ENCODE peak calls at places on chromosomes 12 and 14, in eight cellular contexts. B is cardiac muscle cell, T is IMR-90, M is astrocyte of the spinal cord, Y is mammary epithelial cell, L is A549, D is neural progenitor cell, J is fibroblast of mammary gland. O is an unnamed sample.

GRCh38 chr12:57224973-57225679 is 4.4 kb upstream of the SHMT2 start:
- DNase-seq in D (peak), M (no peak), B (peak), L (no peak), T (no peak), J (no peak), Y (no peak), O (no peak)

GRCh38 chr12:49537709-49538601 is 875 bp upstream of the KCNH3 start:
- DNase-seq in T (no peak), D (peak), J (no peak), M (no peak), Y (no peak), B (peak), L (peak), O (no peak)

GRCh38 chr14:36518586-36519430 is 1.2 kb downstream of the NKX2-1 start:
- DNase-seq in L (no peak), T (no peak), M (no peak), B (no peak), D (peak), J (no peak), Y (no peak), O (no peak)

GRCh38 chr12:103667129-103667528 is 80.1 kb downstream of the STAB2 start:
- DNase-seq in Y (no peak), M (no peak), L (no peak), B (no peak), D (no peak), T (no peak), J (no peak), O (no peak)

GRCh38 chr12:52522346-52523011 is 2.3 kb upstream of the KRT5 start:
- DNase-seq in B (no peak), Y (peak), L (no peak), M (no peak), T (no peak), D (no peak), J (no peak), O (no peak)

GRCh38 chr14:102162488-102162887 is 22.8 kb downstream of the WDR20 start:
- DNase-seq in Y (no peak), D (no peak), T (no peak), L (no peak), B (no peak), M (no peak), J (no peak), O (no peak)

GRCh38 chr12:49937639-49938300 is 12.8 kb upstream of the AQP2 start:
- DNase-seq in M (no peak), D (no peak), L (no peak), T (peak), B (no peak), Y (peak), J (no peak), O (no peak)

GRCh38 chr14:75612157-75612556 is 33.7 kb downstream of the FLVCR2 start:
- DNase-seq in T (no peak), M (no peak), J (no peak), B (no peak), L (no peak), Y (no peak), D (peak), O (no peak)

GRCh38 chr14:103185051-103186027 is 62.1 kb downstream of the TNFAIP2 start:
- DNase-seq in D (peak), B (peak), M (peak), Y (peak), J (peak), L (peak), T (peak), O (peak)

GRCh38 chr12:106179086-106179485 is 40.3 kb upstream of the NUAK1 start:
- DNase-seq in J (peak), Y (no peak), L (no peak), D (peak), B (no peak), M (no peak), T (no peak), O (no peak)

GRCh38 chr14:102691763-102692162 is 85.5 kb upstream of the TRAF3 start:
- DNase-seq in M (no peak), B (no peak), D (no peak), Y (no peak), L (no peak), J (no peak), T (no peak), O (no peak)

GRCh38 chr12:52984136-52984535 is 22.1 kb upstream of the EIF4B start:
- DNase-seq in B (no peak), Y (no peak), J (no peak), M (no peak), L (no peak), D (no peak), T (no peak), O (no peak)

GRCh38 chr12:83767723-83768122 is 1081.0 kb downstream of the TMTC2 start:
- DNase-seq in D (no peak), T (no peak), B (no peak), Y (no peak), L (no peak), J (no peak), M (no peak), O (no peak)

GRCh38 chr14:35121026-35121886 is 534 bp downstream of the PPP2R3C start:
- DNase-seq in D (no peak), M (no peak), J (peak), T (no peak), B (no peak), L (peak), Y (no peak), O (no peak)

GRCh38 chr12:121507245-121507644 is 73.6 kb downstream of the KDM2B start:
- DNase-seq in B (no peak), Y (no peak), J (no peak), T (no peak), M (no peak), D (no peak), L (no peak), O (no peak)

GRCh38 chr12:82740129-82741000 is 53.7 kb downstream of the TMTC2 start:
- DNase-seq in D (no peak), T (peak), J (peak), Y (peak), B (no peak), M (peak), L (peak), O (peak)

GRCh38 chr12:98002887-98003493 is 512.4 kb upstream of the TMPO start:
- DNase-seq in Y (peak), L (peak), D (peak), B (peak), J (peak), M (peak), T (peak), O (peak)

GRCh38 chr12:98013560-98013959 is 501.8 kb upstream of the TMPO start:
- DNase-seq in B (no peak), T (no peak), J (no peak), D (no peak), M (no peak), L (no peak), Y (no peak), O (no peak)

GRCh38 chr12:98007963-98008362 is 507.4 kb upstream of the TMPO start:
- DNase-seq in Y (no peak), M (no peak), L (no peak), B (no peak), D (no peak), J (no peak), T (no peak), O (no peak)
- H3K4me3 ChIP-seq in Y (no peak), M (no peak), L (no peak), B (no peak), D (no peak), J (no peak), T (no peak), O (no peak)

GRCh38 chr12:6335451-6336078 is 6.3 kb downstream of the TNFRSF1A start:
- DNase-seq in L (peak), M (peak), J (peak), B (peak), D (peak), Y (peak), T (peak), O (peak)
- TF ChIP-seq CTCF in L (peak), M (peak), J (peak), B (peak), D (peak), Y (peak), T (peak), O (peak)

GRCh38 chr14:54395716-54396115 is 1.1 kb upstream of the CDKN3 start:
- DNase-seq in J (no peak), L (no peak), D (no peak), T (no peak), M (no peak), Y (no peak), B (no peak), O (no peak)

GRCh38 chr14:54396183-54396492 is 669 bp upstream of the CDKN3 start:
- DNase-seq in L (no peak), B (no peak), T (no peak), M (no peak), Y (no peak), D (no peak), J (no peak), O (no peak)

GRCh38 chr14:54399560-54399959 is 2.8 kb downstream of the CDKN3 start:
- DNase-seq in T (no peak), M (no peak), L (no peak), Y (no peak), J (no peak), D (no peak), B (no peak), O (no peak)

GRCh38 chr14:54396493-54397335 is at the start of gene CDKN3:
- DNase-seq in J (peak), L (peak), T (peak), D (peak), Y (peak), M (peak), B (peak), O (peak)

DNA sequence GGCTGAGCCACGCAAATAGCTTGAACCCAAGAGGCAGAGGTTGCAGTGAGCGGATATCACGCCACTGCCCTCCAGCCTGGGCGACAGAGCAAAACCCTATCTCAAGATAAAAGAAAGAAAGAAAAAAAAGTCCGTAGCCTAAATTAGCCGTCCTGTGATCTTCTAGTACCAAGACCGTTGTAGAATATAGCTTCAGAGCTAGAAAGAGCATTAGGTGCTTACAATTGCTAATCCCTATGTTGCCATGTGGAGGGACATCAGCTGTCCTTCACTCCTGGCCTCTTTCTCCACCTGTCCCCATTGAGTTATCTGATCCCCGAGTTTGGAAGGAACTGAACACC is 1.2 kb downstream of the CDKN3 start:
- DNase-seq in B (no peak), T (no peak), M (no peak), Y (no peak), L (no peak), D (no peak), J (no peak), O (no peak)
- H3K4me3 ChIP-seq in B (no peak), T (no peak), M (no peak), Y (no peak), L (peak), D (peak), J (peak), O (peak)

DNA sequence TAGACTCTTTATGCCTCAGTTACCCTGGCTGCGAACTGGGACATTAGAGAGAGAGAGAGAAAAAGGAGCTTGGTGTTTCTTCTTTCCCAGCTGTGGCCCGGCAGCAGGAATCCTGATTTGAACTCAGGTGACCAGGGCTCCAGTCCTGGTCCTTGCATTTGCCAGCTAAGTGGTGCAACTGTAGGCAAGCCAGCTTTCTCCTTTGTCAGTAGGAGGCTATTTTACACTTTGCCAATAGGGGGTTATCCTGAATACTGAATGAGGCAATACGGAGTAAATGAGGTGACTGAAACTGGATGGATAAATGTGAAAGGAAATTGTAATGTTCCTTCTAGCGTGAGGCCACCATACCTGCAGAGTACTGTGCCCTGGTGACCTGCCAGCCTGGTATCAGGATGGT is 27.8 kb downstream of the KCNA5 start:
- DNase-seq in D (no peak), L (no peak), M (no peak), Y (no peak), B (no peak), J (no peak), T (no peak), O (no peak)
- TF ChIP-seq CTCF in D (peak), L (no peak), M (no peak), Y (no peak), B (peak), J (no peak), T (no peak), O (no peak)

DNA sequence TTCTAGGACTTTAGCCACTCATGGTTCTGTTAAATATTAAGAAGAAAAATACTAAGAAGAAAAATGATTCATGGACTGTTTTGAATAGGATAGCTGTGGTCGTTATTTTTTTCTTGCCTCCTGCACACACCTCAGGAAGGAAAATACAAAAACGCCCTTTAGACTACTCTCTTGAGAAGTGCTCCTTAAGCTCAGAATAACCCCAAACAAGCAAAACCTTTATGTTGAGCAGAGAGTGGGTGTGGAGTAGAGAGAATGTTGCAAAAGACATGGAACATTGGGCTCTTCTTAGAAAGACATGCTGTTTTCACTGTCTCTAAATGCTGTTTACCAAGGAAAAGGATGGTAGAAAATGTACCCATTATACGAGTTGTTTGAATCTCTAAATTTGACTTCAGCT is 140.3 kb downstream of the LMNTD1 start:
- DNase-seq in B (no peak), J (no peak), L (no peak), T (no peak), M (no peak), D (no peak), Y (no peak), O (no peak)
- H3K4me3 ChIP-seq in B (no peak), J (no peak), L (no peak), T (no peak), M (no peak), D (no peak), Y (no peak), O (no peak)

GRCh38 chr12:128543493-128543892 is 276.5 kb downstream of the TMEM132C start:
- DNase-seq in D (peak), Y (no peak), B (no peak), L (no peak), T (no peak), J (no peak), M (no peak), O (no peak)
- TF ChIP-seq CTCF in D (peak), Y (no peak), B (no peak), L (no peak), T (no peak), J (no peak), M (no peak), O (no peak)

GRCh38 chr12:28239918-28240317 is 49.7 kb downstream of the CCDC91 start:
- DNase-seq in Y (no peak), D (no peak), T (no peak), L (no peak), J (no peak), M (no peak), B (no peak), O (no peak)

GRCh38 chr12:28247806-28248205 is 57.5 kb downstream of the CCDC91 start:
- DNase-seq in M (no peak), Y (no peak), L (no peak), D (no peak), B (no peak), T (no peak), J (no peak), O (no peak)

GRCh38 chr12:28242129-28242887 is 52.1 kb downstream of the CCDC91 start:
- DNase-seq in L (no peak), T (no peak), Y (no peak), D (no peak), J (no peak), M (no peak), B (no peak), O (no peak)

GRCh38 chr12:28240853-28241252 is 50.6 kb downstream of the CCDC91 start:
- DNase-seq in T (no peak), B (no peak), M (no peak), L (no peak), Y (no peak), D (no peak), J (no peak), O (no peak)

DNA sequence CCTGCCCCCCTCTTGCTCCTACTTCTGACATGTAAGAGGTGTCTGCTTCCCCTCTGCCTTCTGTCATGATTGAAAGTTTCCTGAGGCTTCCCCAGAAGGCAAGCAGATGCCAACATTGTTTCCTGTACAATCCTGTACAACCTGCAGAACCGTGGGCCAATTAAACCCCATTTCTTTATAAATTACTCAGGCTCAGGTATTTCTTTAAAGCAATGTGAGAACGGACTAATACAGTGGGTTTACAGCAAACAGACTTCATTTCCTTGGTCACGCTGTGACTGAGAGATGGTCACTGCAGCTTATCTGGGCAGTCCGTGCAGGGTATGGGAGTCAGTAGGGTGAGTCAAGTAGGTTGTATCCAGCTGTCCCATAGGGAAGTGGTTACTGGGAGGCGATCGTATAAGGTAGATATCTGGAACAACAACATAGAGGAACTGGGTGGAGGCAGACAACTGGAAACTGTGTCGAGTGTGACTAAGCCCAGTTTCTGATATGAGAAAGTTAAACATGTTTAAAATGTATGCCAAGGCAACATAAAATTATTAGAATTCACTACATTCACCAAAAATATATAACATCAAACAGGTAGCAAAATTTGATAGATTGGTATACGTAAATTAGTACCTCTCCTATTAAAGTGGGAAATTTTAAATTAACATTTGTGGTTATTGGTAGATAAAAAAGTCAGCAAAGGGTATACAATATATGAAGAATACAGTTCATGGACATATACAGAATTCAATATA is 52.8 kb downstream of the CCDC91 start:
- DNase-seq in L (no peak), J (peak), Y (no peak), D (no peak), B (no peak), M (peak), T (peak), O (no peak)
- H3K4me3 ChIP-seq in L (no peak), J (no peak), Y (no peak), D (no peak), B (no peak), M (no peak), T (no peak), O (no peak)

DNA sequence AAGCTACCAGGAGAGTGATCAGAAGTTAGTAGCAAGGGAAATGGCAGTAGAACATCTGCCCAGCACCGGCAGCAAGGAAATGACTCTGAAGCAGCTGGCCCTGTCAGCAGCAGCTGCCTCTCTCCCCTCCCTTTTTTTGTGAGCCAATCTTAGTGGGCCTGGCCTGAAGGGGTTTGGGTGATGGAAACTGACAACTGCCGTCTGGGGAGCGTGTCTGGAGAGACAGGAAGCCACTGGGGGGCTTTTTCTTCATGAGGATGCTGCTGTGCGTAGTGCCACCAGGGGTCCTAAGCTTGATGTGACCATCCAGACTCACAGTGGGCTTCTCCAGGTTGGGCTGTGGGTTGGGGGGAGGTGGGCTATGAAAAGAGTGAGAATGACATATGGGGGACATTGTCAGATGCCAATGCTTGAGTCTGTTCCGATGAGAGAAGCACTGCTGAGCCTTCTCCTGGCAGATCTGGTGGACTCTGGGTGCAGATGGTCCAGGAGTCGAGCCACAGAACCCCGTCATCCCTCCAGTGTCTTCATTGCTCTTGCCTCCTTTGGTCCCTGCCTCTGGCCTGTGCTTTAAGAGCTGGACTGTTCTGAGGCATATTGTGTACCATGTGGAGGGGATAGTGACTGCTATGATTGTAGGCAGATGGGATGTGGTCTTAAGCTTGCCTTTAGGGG is 87.6 kb upstream of the HIF1A start:
- DNase-seq in T (no peak), Y (no peak), D (peak), M (no peak), B (no peak), J (no peak), L (no peak), O (no peak)
- TF ChIP-seq CTCF in T (no peak), Y (no peak), D (peak), M (no peak), B (no peak), J (no peak), L (no peak), O (no peak)

GRCh38 chr12:113163030-113163360 is 13.5 kb downstream of the CFAP73 start:
- DNase-seq in T (no peak), Y (no peak), L (no peak), D (no peak), M (no peak), B (no peak), J (no peak), O (no peak)

GRCh38 chr12:113164014-113164413 is 14.5 kb downstream of the CFAP73 start:
- DNase-seq in L (no peak), D (no peak), Y (no peak), B (no peak), M (no peak), J (no peak), T (no peak), O (no peak)

GRCh38 chr12:113162102-113163029 is 12.8 kb downstream of the CFAP73 start:
- DNase-seq in D (peak), B (peak), L (no peak), J (peak), T (peak), Y (no peak), M (peak), O (no peak)

GRCh38 chr12:113159937-113160336 is 10.4 kb downstream of the CFAP73 start:
- DNase-seq in B (no peak), D (no peak), Y (no peak), M (no peak), J (no peak), L (no peak), T (no peak), O (no peak)

DNA sequence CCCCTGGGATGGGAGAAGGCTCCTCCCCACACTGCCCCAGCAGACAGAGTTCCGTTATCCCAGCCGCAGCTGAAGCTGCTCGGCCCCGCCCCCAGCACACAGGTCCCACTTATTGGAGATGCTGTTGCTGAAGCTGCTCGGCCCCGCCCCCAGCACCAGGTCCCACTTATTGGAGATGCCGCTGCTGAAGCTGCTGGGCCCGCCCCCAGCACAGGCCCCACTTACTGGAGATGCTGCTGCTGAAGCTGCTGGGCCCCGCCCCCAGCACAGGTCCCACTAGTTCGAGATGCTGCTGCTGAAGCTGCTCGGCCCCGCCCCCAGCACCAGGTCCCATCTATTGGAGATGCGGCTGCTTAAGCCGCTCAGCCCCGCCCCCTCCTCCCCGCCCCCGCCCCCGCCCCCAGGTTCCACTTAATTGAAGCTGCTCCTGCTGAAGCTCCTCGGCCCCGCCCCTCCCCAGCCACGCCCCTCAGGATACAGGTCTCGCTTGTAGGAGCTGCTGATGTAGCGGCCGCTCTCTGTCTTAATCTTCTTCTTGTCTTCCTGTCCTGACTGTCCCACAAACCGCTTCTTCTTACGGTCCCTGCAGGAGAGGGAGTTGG is 12.0 kb downstream of the CFAP73 start:
- DNase-seq in B (peak), L (peak), D (peak), T (no peak), J (no peak), M (peak), Y (no peak), O (no peak)
- H3K4me3 ChIP-seq in B (no peak), L (no peak), D (peak), T (no peak), J (no peak), M (no peak), Y (no peak), O (no peak)